ENCODE peak calls at places on chromosomes 5 and 9, in five cellular contexts. K, Q, E, P and G are unnamed samples.

GRCh38 chr9:36825179-36825578 is 208.9 kb downstream of the PAX5 start:
- DNase-seq in Q (no peak), K (no peak), E (no peak), P (no peak), G (no peak)

GRCh38 chr9:19788152-19788551 is 685 bp downstream of the SLC24A2 start:
- DNase-seq in P (no peak), K (no peak), Q (no peak), E (peak), G (no peak)

GRCh38 chr5:143119881-143120341 is 283.6 kb downstream of the NR3C1 start:
- DNase-seq in K (no peak), P (no peak), Q (no peak), E (no peak), G (no peak)

GRCh38 chr5:114789773-114790402 is 379.8 kb downstream of the TRIM36 start:
- DNase-seq in Q (no peak), K (no peak), P (no peak), E (peak), G (peak)

GRCh38 chr9:127485995-127486394 is 34.7 kb downstream of the LRSAM1 start:
- DNase-seq in K (no peak), P (no peak), E (no peak), Q (no peak), G (peak)

GRCh38 chr5:86968311-86968753 is 299.4 kb upstream of the RASA1 start:
- DNase-seq in E (peak), P (no peak), K (no peak), Q (no peak), G (peak)

GRCh38 chr5:72465601-72466563 is 41.3 kb downstream of the ZNF366 start:
- DNase-seq in E (no peak), Q (no peak), P (no peak), K (no peak), G (no peak)

GRCh38 chr5:150599917-150600511 is 40.4 kb upstream of the SYNPO start:
- DNase-seq in Q (peak), E (peak), K (peak), P (peak), G (peak)

GRCh38 chr5:128081111-128081865 is 2.3 kb upstream of the SLC12A2 start:
- DNase-seq in K (no peak), Q (no peak), E (peak), P (no peak), G (no peak)

DNA sequence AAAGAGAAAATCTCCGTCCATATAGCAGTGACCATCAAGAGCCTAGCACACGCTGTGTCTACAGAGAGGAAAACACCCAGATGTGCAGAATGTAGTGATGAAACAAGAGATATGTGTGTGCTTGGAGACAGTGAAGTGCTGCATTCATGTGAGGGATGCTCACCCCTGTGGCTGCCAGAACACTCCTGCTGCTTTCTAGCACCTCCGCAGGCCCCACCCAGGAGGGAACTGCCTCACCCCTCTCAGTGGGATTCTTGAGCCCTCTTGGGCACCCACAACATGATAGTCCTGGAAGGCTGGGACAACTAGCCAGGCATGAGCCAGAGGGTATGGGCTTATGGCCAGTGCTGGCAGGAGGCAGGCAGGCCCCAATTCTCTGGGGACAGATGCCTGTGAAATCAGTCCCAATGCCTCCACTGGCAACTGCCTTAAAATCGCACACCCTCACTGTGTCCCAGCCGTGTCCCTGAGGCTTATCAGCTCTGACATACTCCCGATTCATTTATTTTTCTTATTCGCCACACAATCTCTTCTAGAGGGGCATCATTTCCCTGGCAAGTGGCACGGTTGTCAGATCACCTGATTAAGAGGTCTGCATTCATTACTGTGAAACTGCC is 73.2 kb upstream of the FSTL4 start:
- DNase-seq in Q (no peak), K (no peak), P (no peak), E (peak), G (no peak)
- H3K27ac ChIP-seq in Q (no peak), K (no peak), P (no peak), E (peak), G (no peak)

GRCh38 chr9:13330396-13331004 is 51.0 kb upstream of the MPDZ start:
- DNase-seq in E (peak), K (no peak), P (no peak), Q (no peak), G (no peak)

GRCh38 chr9:13331320-13331719 is 51.8 kb upstream of the MPDZ start:
- DNase-seq in E (no peak), P (no peak), Q (no peak), K (no peak), G (no peak)
- TF ChIP-seq CTCF in E (no peak), P (no peak), Q (no peak), K (no peak), G (no peak)

GRCh38 chr5:95720094-95720793 is 10.9 kb upstream of the RHOBTB3 start:
- DNase-seq in Q (no peak), E (no peak), K (no peak), P (no peak), G (no peak)
- H3K27ac ChIP-seq in Q (no peak), E (no peak), K (no peak), P (no peak), G (no peak)

GRCh38 chr5:107389130-107389553 is 281.6 kb downstream of the EFNA5 start:
- DNase-seq in K (no peak), Q (no peak), E (no peak), P (no peak), G (peak)
- TF ChIP-seq CTCF in K (no peak), Q (no peak), E (peak), P (no peak), G (no peak)

DNA sequence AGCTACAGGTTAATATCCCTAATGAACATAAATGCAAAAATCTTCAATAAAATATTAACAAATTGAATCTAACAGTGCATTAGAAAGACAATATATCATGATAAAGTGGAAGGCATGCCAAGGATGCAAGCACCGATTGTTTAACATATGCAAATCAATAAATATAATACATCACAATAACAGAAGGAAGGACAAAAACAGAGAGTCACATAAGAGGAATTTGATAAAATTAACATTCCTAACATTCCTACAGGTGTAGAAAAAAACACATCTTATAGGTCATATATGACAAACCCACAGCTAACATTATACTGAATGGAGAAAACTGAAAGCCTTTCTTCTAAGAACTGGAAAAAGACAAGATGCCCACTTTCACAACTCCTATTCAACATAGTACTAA is 297.0 kb downstream of the CDH18 start:
- DNase-seq in Q (no peak), P (no peak), K (no peak), E (no peak), G (no peak)
- H3K27ac ChIP-seq in Q (no peak), P (no peak), K (no peak), E (no peak), G (no peak)